ENCODE peak calls at places on chromosome 14, in eight cellular contexts. One of them, this sample, is unnamed.

GRCh38 chr14:53355581-53356112 is 202.5 kb upstream of the DDHD1 start:
- DNase-seq in ovary: no peak
- DNase-seq in tibial nerve: no peak
- DNase-seq in A549: peak; percentile 40
- DNase-seq in SK-N-SH: no peak
- DNase-seq in GM12878: no peak
- DNase-seq in HepG2: no peak
- DNase-seq in suprapubic skin: no peak
- DNase-seq in this sample: no peak

GRCh38 chr14:61536661-61537566 is 158.4 kb upstream of the HIF1A start:
- DNase-seq in ovary: no peak
- DNase-seq in tibial nerve: no peak
- DNase-seq in A549: peak; percentile 44
- DNase-seq in SK-N-SH: no peak
- DNase-seq in GM12878: no peak
- DNase-seq in HepG2: peak; percentile 96
- DNase-seq in suprapubic skin: no peak
- DNase-seq in this sample: no peak

GRCh38 chr14:85165091-85165490 is 364.9 kb upstream of the FLRT2 start:
- DNase-seq in ovary: no peak
- DNase-seq in tibial nerve: no peak
- DNase-seq in A549: peak; percentile 11
- DNase-seq in SK-N-SH: no peak
- DNase-seq in GM12878: no peak
- DNase-seq in HepG2: no peak
- DNase-seq in suprapubic skin: no peak
- DNase-seq in this sample: no peak

GRCh38 chr14:80629606-80630005 is 311.9 kb downstream of the CEP128 start:
- DNase-seq in ovary: no peak
- DNase-seq in tibial nerve: no peak
- DNase-seq in A549: no peak
- DNase-seq in SK-N-SH: no peak
- DNase-seq in GM12878: no peak
- DNase-seq in HepG2: no peak
- DNase-seq in suprapubic skin: no peak
- DNase-seq in this sample: no peak

GRCh38 chr14:35631071-35631805 is 97.3 kb downstream of the INSM2 start:
- DNase-seq in ovary: no peak
- DNase-seq in tibial nerve: no peak
- DNase-seq in A549: no peak
- DNase-seq in SK-N-SH: no peak
- DNase-seq in GM12878: no peak
- DNase-seq in HepG2: no peak
- DNase-seq in suprapubic skin: no peak
- DNase-seq in this sample: no peak

GRCh38 chr14:45211295-45211694 is 41.7 kb downstream of the MIS18BP1 start:
- DNase-seq in ovary: no peak
- DNase-seq in tibial nerve: no peak
- DNase-seq in A549: no peak
- DNase-seq in SK-N-SH: no peak
- DNase-seq in GM12878: no peak
- DNase-seq in HepG2: no peak
- DNase-seq in suprapubic skin: no peak
- DNase-seq in this sample: no peak

GRCh38 chr14:101226603-101227425 is 323.3 kb upstream of the RTL1 start:
- DNase-seq in ovary: no peak
- DNase-seq in tibial nerve: no peak
- DNase-seq in A549: no peak
- DNase-seq in SK-N-SH: no peak
- DNase-seq in GM12878: no peak
- DNase-seq in HepG2: peak; percentile 72
- DNase-seq in suprapubic skin: peak; percentile 50
- DNase-seq in this sample: no peak

GRCh38 chr14:101504096-101504948 is 57.0 kb upstream of the DIO3 start:
- DNase-seq in ovary: peak; percentile 15
- DNase-seq in tibial nerve: peak; percentile 4
- DNase-seq in A549: no peak
- DNase-seq in SK-N-SH: no peak
- DNase-seq in GM12878: no peak
- DNase-seq in HepG2: no peak
- DNase-seq in suprapubic skin: peak; percentile 51
- DNase-seq in this sample: peak; percentile 24

GRCh38 chr14:92651106-92651792 is 97.2 kb downstream of the LGMN start:
- DNase-seq in ovary: no peak
- DNase-seq in tibial nerve: no peak
- DNase-seq in A549: no peak
- DNase-seq in SK-N-SH: no peak
- DNase-seq in GM12878: peak; percentile 76
- DNase-seq in HepG2: no peak
- DNase-seq in suprapubic skin: no peak
- DNase-seq in this sample: peak; percentile 55

GRCh38 chr14:85415015-85415712 is 114.8 kb upstream of the FLRT2 start:
- DNase-seq in ovary: peak; percentile 37
- DNase-seq in tibial nerve: peak; percentile 18
- DNase-seq in A549: peak; percentile 97
- DNase-seq in SK-N-SH: no peak
- DNase-seq in GM12878: no peak
- DNase-seq in HepG2: peak; percentile 64
- DNase-seq in suprapubic skin: peak; percentile 68
- DNase-seq in this sample: no peak

GRCh38 chr14:72535485-72535884 is 358.4 kb downstream of the DPF3 start:
- DNase-seq in ovary: no peak
- DNase-seq in tibial nerve: no peak
- DNase-seq in A549: no peak
- DNase-seq in SK-N-SH: no peak
- DNase-seq in GM12878: peak; percentile 40
- DNase-seq in HepG2: no peak
- DNase-seq in suprapubic skin: no peak
- DNase-seq in this sample: no peak

GRCh38 chr14:74500417-74501134 is 7.0 kb downstream of the ISCA2 start:
- DNase-seq in ovary: no peak
- DNase-seq in tibial nerve: no peak
- DNase-seq in A549: no peak
- DNase-seq in SK-N-SH: no peak
- DNase-seq in GM12878: no peak
- DNase-seq in HepG2: no peak
- DNase-seq in suprapubic skin: no peak
- DNase-seq in this sample: no peak

GRCh38 chr14:74503256-74503972 is 9.8 kb downstream of the ISCA2 start:
- DNase-seq in ovary: no peak
- DNase-seq in tibial nerve: no peak
- DNase-seq in A549: no peak
- DNase-seq in SK-N-SH: no peak
- DNase-seq in GM12878: no peak
- DNase-seq in HepG2: no peak
- DNase-seq in suprapubic skin: no peak
- DNase-seq in this sample: peak; percentile 17

GRCh38 chr14:74501691-74502090 is 8.1 kb downstream of the ISCA2 start:
- DNase-seq in ovary: no peak
- DNase-seq in tibial nerve: no peak
- DNase-seq in A549: no peak
- DNase-seq in SK-N-SH: no peak
- DNase-seq in GM12878: no peak
- DNase-seq in HepG2: no peak
- DNase-seq in suprapubic skin: no peak
- DNase-seq in this sample: no peak

GRCh38 chr14:74502236-74503019 is 8.9 kb downstream of the ISCA2 start:
- DNase-seq in ovary: no peak
- DNase-seq in tibial nerve: no peak
- DNase-seq in A549: peak; percentile 60
- DNase-seq in SK-N-SH: peak; percentile 66
- DNase-seq in GM12878: no peak
- DNase-seq in HepG2: peak; percentile 50
- DNase-seq in suprapubic skin: no peak
- DNase-seq in this sample: no peak

DNA sequence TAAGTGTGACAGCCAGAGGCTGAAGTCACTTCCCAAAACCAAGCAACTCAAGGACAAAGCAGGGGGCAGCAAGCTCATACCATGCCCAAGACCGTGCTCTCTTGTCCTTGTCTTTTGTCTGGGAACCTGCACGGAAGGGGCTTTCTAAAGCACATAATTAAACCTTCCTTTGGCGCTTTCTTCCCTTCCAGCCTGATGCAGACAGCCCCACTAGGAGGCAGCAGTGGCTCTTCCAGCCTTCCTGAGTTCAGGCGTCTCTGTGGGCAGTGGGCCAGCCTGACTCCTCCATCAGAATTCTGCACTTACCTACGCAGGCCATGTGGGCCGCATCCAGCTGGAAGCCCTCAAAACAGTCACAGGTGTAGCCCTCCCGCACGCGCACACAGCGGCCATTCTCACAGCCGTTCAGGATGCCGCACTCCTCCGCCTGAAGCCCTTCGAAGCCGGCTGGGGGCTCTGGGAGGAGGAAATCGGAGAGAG is 7.6 kb downstream of the ISCA2 start:
- DNase-seq in ovary: peak; percentile 93
- DNase-seq in tibial nerve: peak; percentile 70
- DNase-seq in A549: peak; percentile 68
- DNase-seq in SK-N-SH: peak; percentile 87
- DNase-seq in GM12878: no peak
- DNase-seq in HepG2: peak; percentile 52
- DNase-seq in suprapubic skin: no peak
- DNase-seq in this sample: peak; percentile 70
- TF ChIP-seq EP300 in ovary: no peak
- TF ChIP-seq EP300 in tibial nerve: no peak
- TF ChIP-seq EP300 in A549: no peak
- TF ChIP-seq EP300 in SK-N-SH: no peak
- TF ChIP-seq EP300 in GM12878: no peak
- TF ChIP-seq EP300 in HepG2: no peak
- TF ChIP-seq EP300 in suprapubic skin: no peak
- TF ChIP-seq EP300 in this sample: no peak

DNA sequence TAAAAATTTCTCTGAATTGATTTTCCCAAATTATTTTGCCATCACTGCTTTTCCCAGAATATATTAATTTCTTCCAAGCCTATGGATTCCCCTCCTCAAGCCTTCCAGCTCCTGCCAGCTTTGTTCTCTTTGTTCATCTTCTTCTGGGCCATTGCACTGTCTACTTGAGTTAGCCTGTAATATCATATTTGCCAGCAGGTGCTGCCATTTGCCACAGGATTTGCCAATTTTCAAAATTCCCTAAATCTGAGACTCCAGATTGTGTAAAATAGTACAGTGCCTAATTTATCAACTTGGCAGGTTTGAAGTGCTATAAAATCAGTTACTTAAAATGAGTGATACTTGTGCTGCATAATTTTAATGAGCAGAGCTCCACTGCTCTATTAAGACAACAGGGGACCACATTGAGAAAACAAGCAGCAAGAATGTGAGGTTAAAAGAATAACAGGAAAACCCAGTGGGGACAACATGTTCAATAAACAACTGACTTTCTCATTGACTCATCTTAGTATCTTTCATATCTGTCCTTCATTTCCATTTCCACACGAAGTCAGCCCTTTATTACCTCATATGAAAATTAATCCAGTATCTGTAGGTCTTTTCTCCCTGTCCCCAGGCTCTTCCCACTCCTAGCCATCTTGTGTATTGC is 84.6 kb upstream of the CCDC196 start:
- DNase-seq in ovary: no peak
- DNase-seq in tibial nerve: no peak
- DNase-seq in A549: peak; percentile 4
- DNase-seq in SK-N-SH: peak; percentile 8
- DNase-seq in GM12878: no peak
- DNase-seq in HepG2: peak; percentile 3
- DNase-seq in suprapubic skin: no peak
- DNase-seq in this sample: no peak
- TF ChIP-seq CTCF in ovary: no peak
- TF ChIP-seq CTCF in tibial nerve: peak; percentile 34
- TF ChIP-seq CTCF in A549: peak; percentile 58
- TF ChIP-seq CTCF in SK-N-SH: peak; percentile 53
- TF ChIP-seq CTCF in GM12878: peak; percentile 64
- TF ChIP-seq CTCF in HepG2: peak; percentile 58
- TF ChIP-seq CTCF in suprapubic skin: peak; percentile 31
- TF ChIP-seq CTCF in this sample: peak; percentile 14

GRCh38 chr14:20680843-20681347 is 3.5 kb upstream of the RNASE4 start:
- DNase-seq in ovary: no peak
- DNase-seq in tibial nerve: no peak
- DNase-seq in A549: no peak
- DNase-seq in SK-N-SH: no peak
- DNase-seq in GM12878: no peak
- DNase-seq in HepG2: no peak
- DNase-seq in suprapubic skin: no peak
- DNase-seq in this sample: peak; percentile 41

GRCh38 chr14:20680363-20680762 is 4.0 kb upstream of the RNASE4 start:
- DNase-seq in ovary: no peak
- DNase-seq in tibial nerve: no peak
- DNase-seq in A549: no peak
- DNase-seq in SK-N-SH: no peak
- DNase-seq in GM12878: no peak
- DNase-seq in HepG2: no peak
- DNase-seq in suprapubic skin: no peak
- DNase-seq in this sample: no peak

GRCh38 chr14:20682127-20682434 is 2.3 kb upstream of the RNASE4 start:
- DNase-seq in ovary: peak; percentile 47
- DNase-seq in tibial nerve: no peak
- DNase-seq in A549: no peak
- DNase-seq in SK-N-SH: no peak
- DNase-seq in GM12878: no peak
- DNase-seq in HepG2: no peak
- DNase-seq in suprapubic skin: no peak
- DNase-seq in this sample: peak; percentile 53

GRCh38 chr14:20681348-20682126 is 2.8 kb upstream of the RNASE4 start:
- DNase-seq in ovary: peak; percentile 82
- DNase-seq in tibial nerve: peak; percentile 79
- DNase-seq in A549: peak; percentile 93
- DNase-seq in SK-N-SH: peak; percentile 51
- DNase-seq in GM12878: peak; percentile 89
- DNase-seq in HepG2: peak; percentile 94
- DNase-seq in suprapubic skin: peak; percentile 90
- DNase-seq in this sample: peak; percentile 86

GRCh38 chr14:20679907-20680306 is 4.5 kb upstream of the RNASE4 start:
- DNase-seq in ovary: peak; percentile 59
- DNase-seq in tibial nerve: no peak
- DNase-seq in A549: peak; percentile 72
- DNase-seq in SK-N-SH: peak; percentile 29
- DNase-seq in GM12878: no peak
- DNase-seq in HepG2: peak; percentile 76
- DNase-seq in suprapubic skin: no peak
- DNase-seq in this sample: no peak
- TF ChIP-seq EP300 in ovary: no peak
- TF ChIP-seq EP300 in tibial nerve: no peak
- TF ChIP-seq EP300 in A549: no peak
- TF ChIP-seq EP300 in SK-N-SH: no peak
- TF ChIP-seq EP300 in GM12878: no peak
- TF ChIP-seq EP300 in HepG2: no peak
- TF ChIP-seq EP300 in suprapubic skin: no peak
- TF ChIP-seq EP300 in this sample: no peak

GRCh38 chr14:77653473-77653872 is 37.0 kb upstream of the SPTLC2 start:
- DNase-seq in ovary: no peak
- DNase-seq in tibial nerve: no peak
- DNase-seq in A549: no peak
- DNase-seq in SK-N-SH: peak; percentile 45
- DNase-seq in GM12878: no peak
- DNase-seq in HepG2: no peak
- DNase-seq in suprapubic skin: no peak
- DNase-seq in this sample: no peak
- TF ChIP-seq CTCF in ovary: no peak
- TF ChIP-seq CTCF in tibial nerve: no peak
- TF ChIP-seq CTCF in A549: no peak
- TF ChIP-seq CTCF in SK-N-SH: peak; percentile 37
- TF ChIP-seq CTCF in GM12878: no peak
- TF ChIP-seq CTCF in HepG2: peak; percentile 54
- TF ChIP-seq CTCF in suprapubic skin: no peak
- TF ChIP-seq CTCF in this sample: no peak